ENCODE peak calls at places on chromosome 3, in seven cellular contexts. X is NT2/D1; D is astrocyte of the spinal cord; F is breast epithelium; Z is activated CD4-positive, alpha-beta T cell treated with anti-CD3 and anti-CD28 coated beads, Interleukin-2, amount 50 U/mL, for 1 hour; U is stimulated activated naive B cell treated with anti-CD40 and anti-IgM and Interleukin-4, amounts not matched to agents 10 μg/mL and 1 μg/mL and 100 μg/mL, for 72 hours; K is anterior cingulate cortex. I is an unnamed sample.

GRCh38 chr3:187741403-187742350 is 3.6 kb downstream of the BCL6 start:
- DNase-seq in K (peak; percentile 62), X (no peak), U (peak; percentile 53), F (peak; percentile 75), Z (peak; percentile 76), D (peak; percentile 89), I (peak; percentile 44)

GRCh38 chr3:152060701-152061100 is 187.3 kb downstream of the SUCNR1 start:
- DNase-seq in X (no peak), D (peak; percentile 14), F (no peak), Z (no peak), U (no peak), K (no peak), I (no peak)

GRCh38 chr3:188754286-188754685 is 417.5 kb upstream of the TPRG1 start:
- DNase-seq in Z (no peak), U (no peak), F (no peak), K (no peak), D (no peak), X (no peak), I (no peak)

GRCh38 chr3:122415104-122415744 is 638 bp downstream of the WDR5B start:
- DNase-seq in K (no peak), U (peak; percentile 40), F (no peak), X (no peak), D (peak; percentile 52), Z (peak; percentile 42), I (no peak)

GRCh38 chr3:49908378-49909199 is 4.9 kb upstream of the MST1R start:
- DNase-seq in F (no peak), Z (no peak), U (no peak), K (no peak), X (no peak), D (no peak), I (no peak)

GRCh38 chr3:131282967-131283366 is 98.6 kb upstream of the NUDT16 start:
- DNase-seq in U (no peak), Z (no peak), X (no peak), K (no peak), F (no peak), D (no peak), I (no peak)

GRCh38 chr3:155365178-155365783 is 71.8 kb upstream of the STRIT1 start:
- DNase-seq in Z (no peak), K (no peak), F (no peak), X (no peak), U (no peak), D (no peak), I (no peak)

GRCh38 chr3:185709241-185709955 is 115.4 kb downstream of the IGF2BP2 start:
- DNase-seq in U (no peak), D (no peak), F (no peak), K (no peak), X (no peak), Z (no peak), I (no peak)

GRCh38 chr3:125151437-125151806 is 61.1 kb downstream of the SLC12A8 start:
- DNase-seq in Z (no peak), K (no peak), X (no peak), F (no peak), D (no peak), U (no peak), I (no peak)